ENCODE peak calls at places on chromosomes 11 and 22, in nine cellular contexts. J is mesothelial cell of epicardium; R is HEK293T; H is anterior cingulate cortex; C is hepatic stellate cell; Y is NB4; L is astrocyte of the spinal cord; W is stimulated activated CD4-positive, alpha-beta T cell treated with anti-CD3 and anti-CD28 coated beads, Interleukin-4, amount 100 ng/mL, for 4 hours; Q is stimulated activated CD8-positive, alpha-beta memory T cell treated with anti-CD3 and anti-CD28 coated beads, Interleukin-2, amount 100 ng/mL, for 48 hours. T is an unnamed sample.

GRCh38 chr11:17197431-17197898 is 10.3 kb downstream of the PIK3C2A start:
- DNase-seq in J (no peak), R (no peak), H (no peak), C (no peak), Y (no peak), L (peak), W (no peak), Q (no peak), T (peak)

GRCh38 chr11:97990162-97990920 is 1030.4 kb upstream of the CNTN5 start:
- DNase-seq in J (no peak), R (no peak), H (no peak), C (no peak), Y (no peak), L (peak), W (no peak), Q (no peak), T (no peak)

GRCh38 chr11:36500315-36500721 is 9.8 kb downstream of the TRAF6 start:
- DNase-seq in J (no peak), R (peak), H (no peak), C (peak), Y (peak), L (peak), W (no peak), Q (no peak), T (peak)

GRCh38 chr11:116927163-116927772 is 89.8 kb upstream of the APOA1 start:
- DNase-seq in J (no peak), R (peak), H (no peak), C (no peak), Y (peak), L (no peak), W (peak), Q (peak), T (no peak)

GRCh38 chr22:37229805-37230672 is 14.0 kb downstream of the RAC2 start:
- DNase-seq in J (no peak), R (no peak), H (no peak), C (peak), Y (peak), L (peak), W (peak), Q (peak), T (peak)

GRCh38 chr22:44884968-44885805 is 124.6 kb downstream of the PHF21B start:
- DNase-seq in J (no peak), R (no peak), H (no peak), C (no peak), Y (no peak), L (no peak), W (no peak), Q (no peak), T (peak)

GRCh38 chr22:37331811-37332536 is 49.7 kb downstream of the CYTH4 start:
- DNase-seq in J (no peak), R (no peak), H (no peak), C (no peak), Y (peak), L (no peak), W (no peak), Q (no peak), T (peak)

GRCh38 chr11:16986434-16987204 is 27.6 kb downstream of the PLEKHA7 start:
- DNase-seq in J (no peak), R (peak), H (no peak), C (no peak), Y (no peak), L (peak), W (peak), Q (peak), T (no peak)

GRCh38 chr11:57764527-57764926 is 2.9 kb downstream of the CTNND1 start:
- DNase-seq in J (no peak), R (no peak), H (no peak), C (no peak), Y (no peak), L (peak), W (no peak), Q (no peak), T (no peak)

GRCh38 chr11:66119348-66120133 is 49.5 kb downstream of the PACS1 start:
- DNase-seq in J (no peak), R (no peak), H (no peak), C (peak), Y (no peak), L (peak), W (no peak), Q (no peak), T (peak)

GRCh38 chr11:11701070-11701469 is 79.3 kb upstream of the GALNT18 start:
- DNase-seq in J (no peak), R (no peak), H (no peak), C (peak), Y (no peak), L (no peak), W (no peak), Q (no peak), T (peak)

T was measured in HT1080.